ENCODE peak calls at places on chromosomes 13 and 19, in ten cellular contexts. One of them, this sample, is unnamed.

GRCh38 chr13:108915634-108916497 is 286.5 kb downstream of the MYO16 start:
- DNase-seq in fibroblast of the aortic adventitia: peak
- DNase-seq in adrenal gland: peak
- DNase-seq in GM12865: peak
- DNase-seq in mesothelial cell of epicardium: peak
- DNase-seq in ovary: peak
- DNase-seq in neural crest cell: peak
- DNase-seq in mucosa of descending colon: peak
- DNase-seq in Peyer's patch: peak
- DNase-seq in A549: peak
- DNase-seq in this sample: peak

GRCh38 chr19:741506-742131 is 9.3 kb upstream of the MISP start:
- DNase-seq in fibroblast of the aortic adventitia: no peak
- DNase-seq in mucosa of descending colon: no peak
- DNase-seq in mesothelial cell of epicardium: no peak
- DNase-seq in A549: peak
- DNase-seq in GM12865: peak
- DNase-seq in ovary: no peak
- DNase-seq in adrenal gland: no peak
- DNase-seq in Peyer's patch: no peak
- DNase-seq in neural crest cell: no peak
- DNase-seq in this sample: peak

GRCh38 chr13:50672025-50672424 is 171.5 kb downstream of the DLEU7 start:
- DNase-seq in mucosa of descending colon: no peak
- DNase-seq in Peyer's patch: no peak
- DNase-seq in GM12865: no peak
- DNase-seq in neural crest cell: no peak
- DNase-seq in mesothelial cell of epicardium: no peak
- DNase-seq in ovary: no peak
- DNase-seq in A549: no peak
- DNase-seq in fibroblast of the aortic adventitia: no peak
- DNase-seq in adrenal gland: peak
- DNase-seq in this sample: no peak

GRCh38 chr13:41554180-41554579 is 96.8 kb downstream of the RGCC start:
- DNase-seq in A549: no peak
- DNase-seq in fibroblast of the aortic adventitia: no peak
- DNase-seq in Peyer's patch: no peak
- DNase-seq in neural crest cell: no peak
- DNase-seq in mucosa of descending colon: no peak
- DNase-seq in mesothelial cell of epicardium: no peak
- DNase-seq in GM12865: no peak
- DNase-seq in adrenal gland: no peak
- DNase-seq in ovary: no peak
- DNase-seq in this sample: no peak

GRCh38 chr19:39737351-39737750 is 478 bp downstream of the CLC start:
- DNase-seq in adrenal gland: no peak
- DNase-seq in Peyer's patch: no peak
- DNase-seq in GM12865: no peak
- DNase-seq in mesothelial cell of epicardium: no peak
- DNase-seq in mucosa of descending colon: no peak
- DNase-seq in ovary: no peak
- DNase-seq in neural crest cell: no peak
- DNase-seq in A549: no peak
- DNase-seq in fibroblast of the aortic adventitia: no peak
- DNase-seq in this sample: no peak

GRCh38 chr13:26710166-26710565 is 50.4 kb downstream of the GPR12 start:
- DNase-seq in A549: no peak
- DNase-seq in ovary: no peak
- DNase-seq in mucosa of descending colon: no peak
- DNase-seq in neural crest cell: no peak
- DNase-seq in mesothelial cell of epicardium: no peak
- DNase-seq in Peyer's patch: no peak
- DNase-seq in fibroblast of the aortic adventitia: no peak
- DNase-seq in GM12865: no peak
- DNase-seq in adrenal gland: no peak
- DNase-seq in this sample: no peak

GRCh38 chr13:88937381-88937780 is 1266.2 kb downstream of the SLITRK5 start:
- DNase-seq in mucosa of descending colon: no peak
- DNase-seq in A549: no peak
- DNase-seq in adrenal gland: no peak
- DNase-seq in Peyer's patch: no peak
- DNase-seq in mesothelial cell of epicardium: no peak
- DNase-seq in ovary: no peak
- DNase-seq in neural crest cell: no peak
- DNase-seq in fibroblast of the aortic adventitia: no peak
- DNase-seq in GM12865: no peak
- DNase-seq in this sample: no peak

GRCh38 chr13:41973247-41973741 is 12.4 kb upstream of the VWA8 start:
- DNase-seq in GM12865: no peak
- DNase-seq in adrenal gland: no peak
- DNase-seq in mesothelial cell of epicardium: no peak
- DNase-seq in mucosa of descending colon: no peak
- DNase-seq in ovary: no peak
- DNase-seq in fibroblast of the aortic adventitia: peak
- DNase-seq in neural crest cell: no peak
- DNase-seq in Peyer's patch: no peak
- DNase-seq in A549: no peak
- DNase-seq in this sample: no peak

GRCh38 chr19:2332341-2333026 is 4.0 kb downstream of the SPPL2B start:
- DNase-seq in GM12865: peak
- DNase-seq in mesothelial cell of epicardium: no peak
- DNase-seq in adrenal gland: no peak
- DNase-seq in A549: no peak
- DNase-seq in mucosa of descending colon: peak
- DNase-seq in fibroblast of the aortic adventitia: no peak
- DNase-seq in Peyer's patch: peak
- DNase-seq in ovary: no peak
- DNase-seq in neural crest cell: no peak
- DNase-seq in this sample: peak

GRCh38 chr19:46753420-46754155 is 7.3 kb upstream of the STRN4 start:
- DNase-seq in mesothelial cell of epicardium: no peak
- DNase-seq in neural crest cell: peak
- DNase-seq in A549: peak
- DNase-seq in mucosa of descending colon: peak
- DNase-seq in adrenal gland: peak
- DNase-seq in ovary: peak
- DNase-seq in GM12865: peak
- DNase-seq in Peyer's patch: peak
- DNase-seq in fibroblast of the aortic adventitia: no peak
- DNase-seq in this sample: peak

GRCh38 chr19:46201413-46202310 is 27.9 kb upstream of the IGFL1 start:
- DNase-seq in mesothelial cell of epicardium: no peak
- DNase-seq in GM12865: no peak
- DNase-seq in A549: peak
- DNase-seq in adrenal gland: peak
- DNase-seq in Peyer's patch: no peak
- DNase-seq in ovary: no peak
- DNase-seq in mucosa of descending colon: no peak
- DNase-seq in neural crest cell: no peak
- DNase-seq in fibroblast of the aortic adventitia: no peak
- DNase-seq in this sample: no peak

GRCh38 chr13:66995366-66995663 is 234.8 kb downstream of the PCDH9 start:
- DNase-seq in ovary: no peak
- DNase-seq in A549: no peak
- DNase-seq in Peyer's patch: no peak
- DNase-seq in adrenal gland: no peak
- DNase-seq in mucosa of descending colon: no peak
- DNase-seq in GM12865: peak
- DNase-seq in neural crest cell: no peak
- DNase-seq in mesothelial cell of epicardium: no peak
- DNase-seq in fibroblast of the aortic adventitia: no peak
- DNase-seq in this sample: no peak

GRCh38 chr13:66992683-66993082 is 237.5 kb downstream of the PCDH9 start:
- DNase-seq in A549: no peak
- DNase-seq in ovary: no peak
- DNase-seq in mesothelial cell of epicardium: no peak
- DNase-seq in adrenal gland: no peak
- DNase-seq in fibroblast of the aortic adventitia: peak
- DNase-seq in GM12865: no peak
- DNase-seq in Peyer's patch: no peak
- DNase-seq in neural crest cell: no peak
- DNase-seq in mucosa of descending colon: no peak
- DNase-seq in this sample: no peak

GRCh38 chr13:66992183-66992582 is 238.0 kb downstream of the PCDH9 start:
- DNase-seq in mesothelial cell of epicardium: no peak
- DNase-seq in ovary: no peak
- DNase-seq in neural crest cell: no peak
- DNase-seq in A549: peak
- DNase-seq in GM12865: no peak
- DNase-seq in adrenal gland: no peak
- DNase-seq in mucosa of descending colon: no peak
- DNase-seq in Peyer's patch: no peak
- DNase-seq in fibroblast of the aortic adventitia: peak
- DNase-seq in this sample: no peak

GRCh38 chr13:66994498-66995365 is 235.4 kb downstream of the PCDH9 start:
- DNase-seq in mesothelial cell of epicardium: no peak
- DNase-seq in adrenal gland: no peak
- DNase-seq in fibroblast of the aortic adventitia: no peak
- DNase-seq in A549: peak
- DNase-seq in ovary: no peak
- DNase-seq in Peyer's patch: no peak
- DNase-seq in mucosa of descending colon: no peak
- DNase-seq in neural crest cell: no peak
- DNase-seq in GM12865: peak
- DNase-seq in this sample: no peak

DNA sequence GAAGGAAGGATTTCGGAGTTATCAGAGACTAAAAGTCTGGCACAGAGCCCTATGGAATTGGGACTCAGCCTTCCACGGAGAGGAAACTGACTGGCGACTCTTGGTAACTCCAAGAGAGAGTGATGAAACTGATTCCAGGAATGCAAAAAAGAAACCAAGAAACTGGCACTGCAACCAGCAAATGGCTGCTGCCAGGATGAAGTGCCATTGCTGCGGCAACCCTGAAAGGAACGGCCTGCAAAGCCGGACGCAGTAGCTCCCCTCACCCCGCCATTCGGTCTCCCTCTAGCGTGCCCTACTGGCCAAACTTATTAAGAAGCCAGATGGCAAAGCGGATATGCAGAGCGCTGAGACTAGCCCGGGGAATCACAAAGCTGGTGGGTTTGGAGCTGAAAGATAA is 236.0 kb downstream of the PCDH9 start:
- DNase-seq in fibroblast of the aortic adventitia: peak
- DNase-seq in Peyer's patch: peak
- DNase-seq in mesothelial cell of epicardium: peak
- DNase-seq in adrenal gland: peak
- DNase-seq in GM12865: peak
- DNase-seq in A549: peak
- DNase-seq in mucosa of descending colon: peak
- DNase-seq in ovary: no peak
- DNase-seq in neural crest cell: peak
- DNase-seq in this sample: peak
- TF ChIP-seq CTCF in fibroblast of the aortic adventitia: peak
- TF ChIP-seq CTCF in Peyer's patch: no peak
- TF ChIP-seq CTCF in mesothelial cell of epicardium: peak
- TF ChIP-seq CTCF in adrenal gland: peak
- TF ChIP-seq CTCF in GM12865: peak
- TF ChIP-seq CTCF in A549: peak
- TF ChIP-seq CTCF in mucosa of descending colon: no peak
- TF ChIP-seq CTCF in ovary: no peak
- TF ChIP-seq CTCF in neural crest cell: peak
- TF ChIP-seq CTCF in this sample: no peak

GRCh38 chr19:34841780-34842179 is 68.8 kb upstream of the ZNF599 start:
- DNase-seq in adrenal gland: no peak
- DNase-seq in ovary: no peak
- DNase-seq in mesothelial cell of epicardium: no peak
- DNase-seq in A549: no peak
- DNase-seq in fibroblast of the aortic adventitia: no peak
- DNase-seq in Peyer's patch: no peak
- DNase-seq in mucosa of descending colon: no peak
- DNase-seq in neural crest cell: no peak
- DNase-seq in GM12865: no peak
- DNase-seq in this sample: no peak
- TF ChIP-seq CTCF in adrenal gland: no peak
- TF ChIP-seq CTCF in ovary: no peak
- TF ChIP-seq CTCF in mesothelial cell of epicardium: no peak
- TF ChIP-seq CTCF in A549: no peak
- TF ChIP-seq CTCF in fibroblast of the aortic adventitia: no peak
- TF ChIP-seq CTCF in Peyer's patch: no peak
- TF ChIP-seq CTCF in mucosa of descending colon: no peak
- TF ChIP-seq CTCF in neural crest cell: no peak
- TF ChIP-seq CTCF in GM12865: no peak
- TF ChIP-seq CTCF in this sample: no peak

DNA sequence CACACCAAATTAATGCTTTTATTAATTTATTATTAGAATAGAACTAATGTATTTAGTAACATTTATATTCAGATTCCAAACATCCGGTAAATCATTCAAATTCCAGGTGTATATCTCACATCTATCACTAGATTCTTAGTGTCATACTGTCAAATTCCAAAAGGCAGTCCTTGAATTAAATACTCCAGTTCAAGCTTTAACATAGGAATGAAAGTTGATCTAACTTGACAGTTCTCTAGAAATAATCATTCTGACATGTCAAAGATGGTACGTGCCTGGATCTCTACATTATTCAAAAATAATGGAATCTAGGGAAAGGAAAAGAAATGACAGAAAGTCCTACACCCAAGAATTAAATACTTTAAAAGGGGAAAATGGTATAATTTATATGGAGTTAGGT is 1161.5 kb downstream of the PCDH9 start:
- DNase-seq in fibroblast of the aortic adventitia: no peak
- DNase-seq in mesothelial cell of epicardium: no peak
- DNase-seq in mucosa of descending colon: no peak
- DNase-seq in GM12865: no peak
- DNase-seq in Peyer's patch: no peak
- DNase-seq in adrenal gland: no peak
- DNase-seq in neural crest cell: no peak
- DNase-seq in ovary: no peak
- DNase-seq in A549: no peak
- DNase-seq in this sample: no peak
- TF ChIP-seq CTCF in fibroblast of the aortic adventitia: no peak
- TF ChIP-seq CTCF in mesothelial cell of epicardium: no peak
- TF ChIP-seq CTCF in mucosa of descending colon: no peak
- TF ChIP-seq CTCF in GM12865: no peak
- TF ChIP-seq CTCF in Peyer's patch: no peak
- TF ChIP-seq CTCF in adrenal gland: no peak
- TF ChIP-seq CTCF in neural crest cell: no peak
- TF ChIP-seq CTCF in ovary: no peak
- TF ChIP-seq CTCF in A549: no peak
- TF ChIP-seq CTCF in this sample: no peak

DNA sequence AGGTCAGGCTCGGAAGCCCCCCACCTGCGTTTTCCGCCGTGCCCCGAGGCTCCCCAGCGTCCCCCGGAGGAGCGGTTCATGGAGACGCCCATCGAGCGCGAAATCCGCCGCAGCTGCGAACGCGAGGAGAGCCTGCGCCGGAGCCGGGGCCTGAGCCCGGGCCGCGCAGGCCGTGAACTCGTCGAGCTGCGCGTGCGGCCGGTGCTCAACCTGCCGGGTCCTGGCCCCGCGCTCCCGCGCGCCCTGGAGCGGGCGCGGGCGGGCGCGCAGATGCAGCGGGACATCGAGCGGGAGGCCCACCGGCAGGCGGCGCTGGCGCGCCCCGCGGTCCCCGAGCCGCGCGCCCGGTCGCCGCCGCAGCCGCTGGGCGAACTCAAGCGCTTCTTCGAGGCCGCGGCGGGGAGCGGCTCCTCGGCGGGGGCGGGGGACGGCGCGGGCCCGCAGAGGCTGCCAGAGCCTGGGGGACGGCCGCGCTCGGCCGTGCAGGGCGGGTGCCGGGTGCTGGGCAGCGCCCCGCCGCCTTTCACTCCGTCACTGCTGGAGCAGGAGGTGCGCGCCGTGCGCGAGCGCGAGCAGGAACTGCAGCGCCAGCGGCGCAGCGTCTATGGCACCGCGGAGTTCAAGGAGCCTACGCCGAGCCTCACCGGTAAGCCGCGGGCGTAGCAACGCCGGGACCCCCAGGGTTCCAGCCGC is 792 bp downstream of the MISP3 start:
- DNase-seq in Peyer's patch: peak
- DNase-seq in adrenal gland: peak
- DNase-seq in mucosa of descending colon: peak
- DNase-seq in fibroblast of the aortic adventitia: peak
- DNase-seq in neural crest cell: peak
- DNase-seq in mesothelial cell of epicardium: peak
- DNase-seq in GM12865: peak
- DNase-seq in A549: peak
- DNase-seq in ovary: peak
- DNase-seq in this sample: peak
- TF ChIP-seq CTCF in Peyer's patch: peak
- TF ChIP-seq CTCF in adrenal gland: no peak
- TF ChIP-seq CTCF in mucosa of descending colon: peak
- TF ChIP-seq CTCF in fibroblast of the aortic adventitia: peak
- TF ChIP-seq CTCF in neural crest cell: peak
- TF ChIP-seq CTCF in mesothelial cell of epicardium: peak
- TF ChIP-seq CTCF in GM12865: peak
- TF ChIP-seq CTCF in A549: peak
- TF ChIP-seq CTCF in ovary: peak
- TF ChIP-seq CTCF in this sample: peak